ENCODE peak calls at places on chromosomes 1 and 21, in eight cellular contexts. One of them, this sample, is unnamed.

GRCh38 chr1:201691716-201692115 is 137.2 kb upstream of the IPO9 start:
- DNase-seq in PC-3: no peak
- DNase-seq in lower lobe of right lung: no peak
- DNase-seq in caudate nucleus: no peak
- DNase-seq in transverse colon: no peak
- DNase-seq in suprapubic skin: no peak
- DNase-seq in cardiac muscle cell: no peak
- DNase-seq in pancreas: no peak
- DNase-seq in this sample: no peak

GRCh38 chr1:113540328-113540727 is 150.0 kb downstream of the MAGI3 start:
- DNase-seq in transverse colon: no peak
- DNase-seq in lower lobe of right lung: no peak
- DNase-seq in caudate nucleus: no peak
- DNase-seq in cardiac muscle cell: no peak
- DNase-seq in pancreas: no peak
- DNase-seq in PC-3: no peak
- DNase-seq in suprapubic skin: no peak
- DNase-seq in this sample: no peak

GRCh38 chr1:53499257-53500183 is 40.3 kb downstream of the DMRTB1 start:
- DNase-seq in cardiac muscle cell: no peak
- DNase-seq in lower lobe of right lung: no peak
- DNase-seq in pancreas: peak
- DNase-seq in caudate nucleus: no peak
- DNase-seq in transverse colon: no peak
- DNase-seq in PC-3: no peak
- DNase-seq in suprapubic skin: no peak
- DNase-seq in this sample: no peak

GRCh38 chr1:39507230-39507928 is 15.9 kb downstream of the BMP8A start:
- DNase-seq in caudate nucleus: no peak
- DNase-seq in PC-3: peak
- DNase-seq in pancreas: no peak
- DNase-seq in transverse colon: no peak
- DNase-seq in cardiac muscle cell: peak
- DNase-seq in lower lobe of right lung: no peak
- DNase-seq in suprapubic skin: no peak
- DNase-seq in this sample: no peak

GRCh38 chr1:107140703-107141490 is at the start of gene NTNG1:
- DNase-seq in lower lobe of right lung: no peak
- DNase-seq in suprapubic skin: peak
- DNase-seq in pancreas: peak
- DNase-seq in PC-3: peak
- DNase-seq in cardiac muscle cell: peak
- DNase-seq in transverse colon: no peak
- DNase-seq in caudate nucleus: no peak
- DNase-seq in this sample: no peak

GRCh38 chr1:151326619-151327222 is 495 bp downstream of the PI4KB start:
- DNase-seq in cardiac muscle cell: peak
- DNase-seq in lower lobe of right lung: peak
- DNase-seq in PC-3: peak
- DNase-seq in suprapubic skin: peak
- DNase-seq in transverse colon: peak
- DNase-seq in pancreas: no peak
- DNase-seq in caudate nucleus: no peak
- DNase-seq in this sample: no peak

GRCh38 chr1:43651188-43651587 is 1.2 kb downstream of the KDM4A start:
- DNase-seq in caudate nucleus: no peak
- DNase-seq in PC-3: peak
- DNase-seq in pancreas: no peak
- DNase-seq in transverse colon: no peak
- DNase-seq in suprapubic skin: no peak
- DNase-seq in lower lobe of right lung: no peak
- DNase-seq in cardiac muscle cell: no peak
- DNase-seq in this sample: no peak

GRCh38 chr1:3610165-3610822 is 1.0 kb downstream of the MEGF6 start:
- DNase-seq in PC-3: no peak
- DNase-seq in lower lobe of right lung: no peak
- DNase-seq in caudate nucleus: no peak
- DNase-seq in pancreas: no peak
- DNase-seq in cardiac muscle cell: peak
- DNase-seq in transverse colon: no peak
- DNase-seq in suprapubic skin: no peak
- DNase-seq in this sample: no peak

GRCh38 chr1:153260473-153260979 is 1.0 kb downstream of the LORICRIN start:
- DNase-seq in lower lobe of right lung: no peak
- DNase-seq in caudate nucleus: no peak
- DNase-seq in pancreas: no peak
- DNase-seq in suprapubic skin: no peak
- DNase-seq in cardiac muscle cell: peak
- DNase-seq in transverse colon: no peak
- DNase-seq in PC-3: no peak
- DNase-seq in this sample: no peak

GRCh38 chr21:43585924-43586411 is 73.3 kb downstream of the HSF2BP start:
- DNase-seq in suprapubic skin: no peak
- DNase-seq in cardiac muscle cell: peak
- DNase-seq in pancreas: no peak
- DNase-seq in transverse colon: no peak
- DNase-seq in lower lobe of right lung: no peak
- DNase-seq in PC-3: peak
- DNase-seq in caudate nucleus: no peak
- DNase-seq in this sample: no peak

GRCh38 chr1:193338194-193338593 is 151.8 kb upstream of the B3GALT2 start:
- DNase-seq in caudate nucleus: no peak
- DNase-seq in suprapubic skin: no peak
- DNase-seq in transverse colon: no peak
- DNase-seq in cardiac muscle cell: peak
- DNase-seq in PC-3: peak
- DNase-seq in lower lobe of right lung: no peak
- DNase-seq in pancreas: no peak
- DNase-seq in this sample: no peak

GRCh38 chr1:176897350-176898236 is 266.9 kb downstream of the ASTN1 start:
- DNase-seq in caudate nucleus: peak
- DNase-seq in lower lobe of right lung: peak
- DNase-seq in cardiac muscle cell: peak
- DNase-seq in suprapubic skin: peak
- DNase-seq in transverse colon: peak
- DNase-seq in pancreas: peak
- DNase-seq in PC-3: peak
- DNase-seq in this sample: peak

GRCh38 chr1:62530516-62531154 is 66.7 kb upstream of the ANGPTL3 start:
- DNase-seq in pancreas: peak
- DNase-seq in cardiac muscle cell: peak
- DNase-seq in lower lobe of right lung: peak
- DNase-seq in caudate nucleus: peak
- DNase-seq in transverse colon: peak
- DNase-seq in suprapubic skin: no peak
- DNase-seq in PC-3: peak
- DNase-seq in this sample: peak

DNA sequence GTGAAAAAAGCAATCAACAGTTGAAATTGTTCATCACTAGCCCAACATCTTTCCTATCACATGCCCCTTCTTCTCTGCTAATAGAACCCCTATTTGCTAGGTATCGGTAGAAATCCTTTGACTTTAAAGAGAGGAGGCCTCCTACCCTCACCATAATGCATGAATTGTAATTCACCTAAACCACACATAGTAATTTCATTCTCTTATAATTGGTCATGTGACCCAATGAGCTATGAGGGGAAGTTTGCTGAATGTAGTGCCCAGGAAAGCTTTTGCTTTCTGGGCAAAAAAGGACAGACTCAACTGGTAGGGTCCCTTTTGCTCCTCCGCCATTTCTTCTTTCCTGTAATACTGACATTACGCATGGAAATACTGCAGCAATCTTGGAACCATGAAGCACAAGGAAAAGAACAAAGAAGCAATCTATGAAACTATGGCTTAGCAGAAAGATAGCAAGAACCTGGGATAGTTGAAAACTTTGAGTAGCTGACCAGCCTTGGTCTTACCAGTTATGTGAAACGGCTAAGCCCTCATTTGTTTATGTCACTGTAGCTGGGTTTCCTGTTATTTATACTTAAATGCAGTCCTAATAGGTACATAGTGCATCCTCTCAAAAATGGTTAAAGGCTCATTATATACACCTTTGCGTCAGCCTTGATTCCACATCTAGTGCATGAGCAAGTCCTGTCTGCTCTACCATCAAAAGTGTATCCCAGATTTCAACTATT is 10.2 kb upstream of the CHI3L2 start:
- DNase-seq in lower lobe of right lung: no peak
- DNase-seq in caudate nucleus: no peak
- DNase-seq in cardiac muscle cell: no peak
- DNase-seq in transverse colon: no peak
- DNase-seq in PC-3: no peak
- DNase-seq in suprapubic skin: no peak
- DNase-seq in pancreas: no peak
- DNase-seq in this sample: no peak
- H3K27ac ChIP-seq in lower lobe of right lung: no peak
- H3K27ac ChIP-seq in caudate nucleus: no peak
- H3K27ac ChIP-seq in cardiac muscle cell: no peak
- H3K27ac ChIP-seq in transverse colon: peak
- H3K27ac ChIP-seq in PC-3: no peak
- H3K27ac ChIP-seq in suprapubic skin: no peak
- H3K27ac ChIP-seq in pancreas: no peak
- H3K27ac ChIP-seq in this sample: no peak

DNA sequence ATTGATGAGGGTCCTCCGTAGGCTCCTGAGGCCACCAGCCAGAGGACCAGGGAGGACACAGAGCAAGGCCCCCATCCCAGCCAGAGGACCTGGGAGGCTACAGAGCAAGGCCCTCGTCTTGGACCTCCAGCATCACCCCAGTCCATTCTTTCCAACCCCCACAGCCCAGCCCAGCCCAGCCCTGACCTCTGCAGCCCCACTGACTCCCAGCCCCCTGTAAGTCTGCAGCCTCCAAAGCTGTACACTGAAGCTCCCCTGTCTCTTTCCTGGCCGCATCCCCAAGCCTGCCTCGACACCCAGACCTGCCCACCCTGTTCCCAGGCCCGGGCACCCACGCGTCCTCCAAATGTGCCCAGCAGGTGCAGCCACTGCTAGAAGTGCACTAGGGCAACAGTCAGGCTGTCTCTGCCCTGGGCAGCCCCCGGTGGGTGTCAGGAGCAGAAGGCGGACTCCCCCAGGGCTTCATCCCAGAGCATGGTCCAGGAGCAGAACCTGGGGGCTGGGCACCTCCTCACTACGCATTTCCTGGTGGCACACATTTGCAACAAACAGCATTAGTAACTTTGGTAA is 2.1 kb downstream of the DVL1 start:
- DNase-seq in suprapubic skin: no peak
- DNase-seq in lower lobe of right lung: no peak
- DNase-seq in PC-3: no peak
- DNase-seq in caudate nucleus: no peak
- DNase-seq in pancreas: no peak
- DNase-seq in transverse colon: no peak
- DNase-seq in cardiac muscle cell: no peak
- DNase-seq in this sample: no peak
- H3K27ac ChIP-seq in suprapubic skin: peak
- H3K27ac ChIP-seq in lower lobe of right lung: peak
- H3K27ac ChIP-seq in PC-3: peak
- H3K27ac ChIP-seq in caudate nucleus: peak
- H3K27ac ChIP-seq in pancreas: peak
- H3K27ac ChIP-seq in transverse colon: peak
- H3K27ac ChIP-seq in cardiac muscle cell: no peak
- H3K27ac ChIP-seq in this sample: no peak

DNA sequence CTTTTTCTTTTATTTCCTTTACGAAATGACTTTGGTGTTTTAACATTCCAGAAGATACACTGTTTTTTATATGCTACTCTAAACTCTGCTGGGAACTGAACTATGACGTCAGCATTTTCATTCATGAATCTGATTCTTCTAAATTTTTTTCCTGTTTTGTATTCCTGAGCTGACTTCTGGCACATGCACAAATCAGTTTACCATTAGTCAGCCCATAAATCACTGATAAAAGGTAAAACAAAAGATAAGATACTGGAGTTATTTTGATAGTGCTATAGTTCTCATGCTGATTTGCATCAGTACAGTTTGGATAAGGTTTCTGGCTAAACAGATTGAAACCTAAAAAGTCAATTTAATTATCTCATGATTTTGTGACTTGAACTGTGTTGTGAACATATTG is 10.4 kb downstream of the CAMTA1 start:
- DNase-seq in PC-3: no peak
- DNase-seq in transverse colon: no peak
- DNase-seq in caudate nucleus: no peak
- DNase-seq in pancreas: no peak
- DNase-seq in suprapubic skin: no peak
- DNase-seq in cardiac muscle cell: peak
- DNase-seq in lower lobe of right lung: no peak
- DNase-seq in this sample: no peak
- H3K27ac ChIP-seq in PC-3: no peak
- H3K27ac ChIP-seq in transverse colon: no peak
- H3K27ac ChIP-seq in caudate nucleus: no peak
- H3K27ac ChIP-seq in pancreas: peak
- H3K27ac ChIP-seq in suprapubic skin: no peak
- H3K27ac ChIP-seq in cardiac muscle cell: no peak
- H3K27ac ChIP-seq in lower lobe of right lung: no peak
- H3K27ac ChIP-seq in this sample: no peak

GRCh38 chr1:111906816-111907215 is 82.7 kb downstream of the KCND3 start:
- DNase-seq in caudate nucleus: no peak
- DNase-seq in cardiac muscle cell: no peak
- DNase-seq in suprapubic skin: no peak
- DNase-seq in transverse colon: no peak
- DNase-seq in lower lobe of right lung: no peak
- DNase-seq in pancreas: no peak
- DNase-seq in PC-3: no peak
- DNase-seq in this sample: no peak

GRCh38 chr1:111906111-111906510 is 83.4 kb downstream of the KCND3 start:
- DNase-seq in pancreas: no peak
- DNase-seq in cardiac muscle cell: no peak
- DNase-seq in caudate nucleus: no peak
- DNase-seq in transverse colon: no peak
- DNase-seq in PC-3: no peak
- DNase-seq in lower lobe of right lung: no peak
- DNase-seq in suprapubic skin: no peak
- DNase-seq in this sample: no peak

GRCh38 chr1:111904478-111905218 is 84.8 kb downstream of the KCND3 start:
- DNase-seq in lower lobe of right lung: no peak
- DNase-seq in caudate nucleus: no peak
- DNase-seq in transverse colon: no peak
- DNase-seq in PC-3: no peak
- DNase-seq in suprapubic skin: no peak
- DNase-seq in cardiac muscle cell: no peak
- DNase-seq in pancreas: no peak
- DNase-seq in this sample: no peak

GRCh38 chr1:111903148-111903857 is 86.2 kb downstream of the KCND3 start:
- DNase-seq in lower lobe of right lung: no peak
- DNase-seq in pancreas: no peak
- DNase-seq in caudate nucleus: no peak
- DNase-seq in suprapubic skin: no peak
- DNase-seq in transverse colon: no peak
- DNase-seq in cardiac muscle cell: no peak
- DNase-seq in PC-3: no peak
- DNase-seq in this sample: no peak

DNA sequence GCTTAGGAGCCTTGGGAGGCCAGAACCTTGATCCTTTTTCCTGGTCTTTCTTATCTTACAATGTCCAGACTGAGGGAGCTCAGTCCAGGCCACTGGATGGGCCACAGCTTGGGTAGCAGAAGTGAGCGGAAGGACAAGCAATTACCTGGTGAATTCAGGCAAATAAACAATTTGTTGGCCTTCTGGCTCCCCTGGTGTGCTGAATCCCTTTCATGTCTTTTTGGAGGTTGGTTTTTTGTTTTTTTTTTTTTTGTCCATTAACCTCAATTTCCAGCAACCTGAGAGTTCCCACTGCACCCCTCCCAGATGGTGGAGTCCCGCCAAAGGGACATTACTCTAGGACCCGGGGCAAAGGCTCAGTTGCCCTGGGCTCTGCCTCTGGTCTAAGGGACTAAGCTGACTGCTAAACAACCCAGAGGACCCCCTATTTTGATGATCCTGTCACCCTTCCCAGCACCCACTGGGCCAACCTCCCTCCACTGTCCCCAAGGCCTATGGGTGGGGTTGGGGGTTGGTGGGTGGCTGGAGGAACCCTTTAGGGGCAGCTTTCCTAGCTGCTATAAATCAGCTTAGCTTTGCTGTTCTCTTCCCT is 85.5 kb downstream of the KCND3 start:
- DNase-seq in PC-3: no peak
- DNase-seq in suprapubic skin: no peak
- DNase-seq in lower lobe of right lung: no peak
- DNase-seq in pancreas: no peak
- DNase-seq in caudate nucleus: no peak
- DNase-seq in transverse colon: no peak
- DNase-seq in cardiac muscle cell: no peak
- DNase-seq in this sample: peak
- H3K27ac ChIP-seq in PC-3: no peak
- H3K27ac ChIP-seq in suprapubic skin: no peak
- H3K27ac ChIP-seq in lower lobe of right lung: no peak
- H3K27ac ChIP-seq in pancreas: no peak
- H3K27ac ChIP-seq in caudate nucleus: no peak
- H3K27ac ChIP-seq in transverse colon: no peak
- H3K27ac ChIP-seq in cardiac muscle cell: no peak
- H3K27ac ChIP-seq in this sample: no peak

This sample was measured in substantia nigra.